ENCODE peak calls at places on chromosome 18, in ten cellular contexts. V is A549, M is endodermal cell, L is adrenal gland, Z is HFF-Myc, R is fibroblast of lung, E is lower leg skin, U is AG04450, J is SK-N-MC, B is psoas muscle. A is an unnamed sample.

GRCh38 chr18:12628706-12629702 is 28.9 kb downstream of the SPIRE1 start:
- DNase-seq in M (no peak), V (no peak), Z (no peak), J (no peak), B (no peak), L (no peak), U (peak), R (peak), E (no peak), A (no peak)

GRCh38 chr18:28359177-28359576 is 182.2 kb upstream of the CDH2 start:
- DNase-seq in R (no peak), M (no peak), U (no peak), L (no peak), B (no peak), J (no peak), Z (no peak), V (no peak), E (no peak), A (no peak)

GRCh38 chr18:13269599-13270011 is 51.0 kb downstream of the LDLRAD4 start:
- DNase-seq in M (no peak), V (no peak), Z (no peak), J (no peak), L (no peak), R (peak), E (peak), B (no peak), U (no peak), A (no peak)

GRCh38 chr18:6795307-6795706 is 65.8 kb downstream of the ARHGAP28 start:
- DNase-seq in M (no peak), V (no peak), B (no peak), J (no peak), Z (no peak), E (no peak), R (no peak), U (peak), L (no peak), A (no peak)

GRCh38 chr18:23932385-23933067 is 82.0 kb upstream of the TTC39C start:
- DNase-seq in J (peak), U (no peak), E (no peak), L (peak), R (no peak), B (no peak), M (no peak), V (no peak), Z (no peak), A (no peak)

GRCh38 chr18:78542204-78542603 is 437.4 kb upstream of the SALL3 start:
- DNase-seq in B (no peak), R (no peak), U (no peak), L (peak), Z (no peak), V (peak), J (no peak), E (peak), M (no peak), A (no peak)

GRCh38 chr18:45174755-45175154 is 440.5 kb upstream of the SLC14A2 start:
- DNase-seq in L (no peak), R (no peak), E (no peak), B (no peak), Z (no peak), U (no peak), J (no peak), V (no peak), M (no peak), A (no peak)

GRCh38 chr18:73688851-73689659 is 458.6 kb downstream of the FBXO15 start:
- DNase-seq in J (no peak), M (peak), B (no peak), L (no peak), Z (no peak), E (no peak), V (no peak), R (peak), U (peak), A (peak)

GRCh38 chr18:59655661-59656060 is 41.6 kb downstream of the CCBE1 start:
- DNase-seq in J (no peak), Z (no peak), L (no peak), B (no peak), U (no peak), M (no peak), E (no peak), R (peak), V (no peak), A (no peak)

GRCh38 chr18:67342159-67342558 is 174.4 kb downstream of the DSEL start:
- DNase-seq in E (no peak), U (no peak), L (no peak), J (no peak), Z (no peak), R (no peak), M (no peak), B (no peak), V (no peak), A (no peak)

GRCh38 chr18:77086656-77087390 is 45.8 kb downstream of the MBP start:
- DNase-seq in J (no peak), R (no peak), Z (no peak), U (no peak), B (peak), E (peak), M (peak), L (no peak), V (no peak), A (no peak)

GRCh38 chr18:3983351-3983969 is 471.6 kb downstream of the DLGAP1 start:
- DNase-seq in M (no peak), Z (no peak), U (peak), E (no peak), V (peak), R (peak), J (no peak), L (no peak), B (no peak), A (no peak)

GRCh38 chr18:62071071-62071470 is 115.8 kb downstream of the PIGN start:
- DNase-seq in E (no peak), M (no peak), U (no peak), V (no peak), L (no peak), R (peak), J (no peak), Z (no peak), B (no peak), A (no peak)

GRCh38 chr18:67776929-67777328 is 260.4 kb upstream of the DSEL start:
- DNase-seq in Z (no peak), R (peak), U (no peak), E (no peak), V (no peak), L (no peak), B (no peak), J (no peak), M (no peak), A (no peak)

GRCh38 chr18:61657066-61657732 is 235.6 kb downstream of the RNF152 start:
- DNase-seq in B (no peak), Z (no peak), M (no peak), R (no peak), U (no peak), E (no peak), L (no peak), V (no peak), J (no peak), A (no peak)

GRCh38 chr18:36532394-36532793 is 234.9 kb downstream of the FHOD3 start:
- DNase-seq in M (no peak), L (no peak), V (no peak), B (no peak), E (no peak), Z (no peak), J (no peak), R (peak), U (no peak), A (no peak)

GRCh38 chr18:46013484-46014189 is 46.5 kb upstream of the EPG5 start:
- DNase-seq in V (no peak), B (no peak), J (no peak), Z (no peak), E (no peak), M (no peak), L (no peak), R (no peak), U (no peak), A (peak)

GRCh38 chr18:10406172-10406663 is 48.2 kb upstream of the APCDD1 start:
- DNase-seq in L (no peak), Z (no peak), R (no peak), U (no peak), V (no peak), B (no peak), M (peak), J (no peak), E (no peak), A (no peak)

GRCh38 chr18:30957086-30957485 is 85.5 kb downstream of the DSC3 start:
- DNase-seq in R (peak), U (no peak), J (no peak), B (no peak), Z (no peak), V (no peak), M (no peak), E (no peak), L (no peak), A (no peak)

GRCh38 chr18:79609841-79610281 is 69.7 kb upstream of the CTDP1 start:
- DNase-seq in B (no peak), E (peak), L (peak), V (no peak), M (no peak), J (no peak), Z (no peak), U (no peak), R (no peak), A (no peak)

GRCh38 chr18:35041752-35042379 is 653 bp downstream of the MAPRE2 start:
- DNase-seq in Z (no peak), B (no peak), V (no peak), R (peak), L (no peak), E (no peak), M (peak), J (no peak), U (no peak), A (peak)

GRCh38 chr18:62957885-62958472 is 242.6 kb downstream of the PHLPP1 start:
- DNase-seq in M (peak), R (peak), V (peak), E (no peak), U (no peak), L (no peak), B (no peak), Z (no peak), J (no peak), A (peak)

GRCh38 chr18:48136544-48137353 is 206.3 kb upstream of the SMAD2 start:
- DNase-seq in J (no peak), E (peak), L (peak), U (no peak), Z (no peak), B (no peak), R (no peak), M (peak), V (no peak), A (no peak)

GRCh38 chr18:48138660-48139426 is 208.4 kb upstream of the SMAD2 start:
- DNase-seq in L (no peak), J (no peak), B (no peak), E (no peak), R (no peak), U (no peak), M (no peak), Z (no peak), V (no peak), A (no peak)

GRCh38 chr18:48136051-48136543 is 205.6 kb upstream of the SMAD2 start:
- DNase-seq in R (no peak), U (no peak), L (peak), Z (no peak), M (peak), E (peak), J (no peak), B (peak), V (no peak), A (no peak)

GRCh38 chr18:48138211-48138610 is 207.8 kb upstream of the SMAD2 start:
- DNase-seq in M (peak), J (no peak), E (no peak), L (no peak), U (no peak), R (no peak), B (no peak), V (no peak), Z (no peak), A (no peak)

GRCh38 chr18:48137354-48138208 is 207.1 kb upstream of the SMAD2 start:
- DNase-seq in Z (no peak), U (no peak), V (no peak), L (peak), J (no peak), R (no peak), M (no peak), B (no peak), E (no peak), A (no peak)
- H3K4me3 ChIP-seq in Z (no peak), U (no peak), V (no peak), L (no peak), J (peak), R (no peak), M (peak), B (peak), E (peak), A (no peak)

GRCh38 chr18:26159353-26159752 is 25.7 kb downstream of the PSMA8 start:
- DNase-seq in V (no peak), U (no peak), J (no peak), R (no peak), L (no peak), E (no peak), B (no peak), Z (no peak), M (no peak), A (no peak)
- H3K4me3 ChIP-seq in V (no peak), U (no peak), J (no peak), R (no peak), L (no peak), E (no peak), B (no peak), Z (no peak), M (no peak), A (no peak)

GRCh38 chr18:2883137-2883671 is 36.4 kb downstream of the EMILIN2 start:
- DNase-seq in L (no peak), V (no peak), B (no peak), E (peak), U (no peak), M (no peak), Z (no peak), J (no peak), R (no peak), A (peak)
- H3K4me3 ChIP-seq in L (no peak), V (no peak), B (no peak), E (no peak), U (no peak), M (no peak), Z (no peak), J (no peak), R (no peak), A (no peak)

GRCh38 chr18:70578480-70578879 is 289.6 kb downstream of the SOCS6 start:
- DNase-seq in B (peak), R (no peak), Z (no peak), L (no peak), E (no peak), U (no peak), J (no peak), M (peak), V (peak), A (no peak)
- H3K4me3 ChIP-seq in B (no peak), R (no peak), Z (no peak), L (no peak), E (no peak), U (no peak), J (no peak), M (no peak), V (no peak), A (no peak)

GRCh38 chr18:42360716-42361115 is 405.7 kb downstream of the PIK3C3 start:
- DNase-seq in M (no peak), Z (no peak), R (no peak), B (no peak), L (no peak), U (no peak), J (no peak), E (no peak), V (no peak), A (no peak)
- H3K4me3 ChIP-seq in M (no peak), Z (no peak), R (no peak), B (no peak), L (no peak), U (no peak), J (no peak), E (no peak), V (no peak), A (no peak)

GRCh38 chr18:32772580-32773186 is at the start of gene KLHL14:
- DNase-seq in M (peak), Z (no peak), E (no peak), B (no peak), L (no peak), U (no peak), J (no peak), V (no peak), R (no peak), A (no peak)
- H3K4me3 ChIP-seq in M (peak), Z (no peak), E (no peak), B (peak), L (no peak), U (no peak), J (peak), V (peak), R (no peak), A (no peak)

DNA sequence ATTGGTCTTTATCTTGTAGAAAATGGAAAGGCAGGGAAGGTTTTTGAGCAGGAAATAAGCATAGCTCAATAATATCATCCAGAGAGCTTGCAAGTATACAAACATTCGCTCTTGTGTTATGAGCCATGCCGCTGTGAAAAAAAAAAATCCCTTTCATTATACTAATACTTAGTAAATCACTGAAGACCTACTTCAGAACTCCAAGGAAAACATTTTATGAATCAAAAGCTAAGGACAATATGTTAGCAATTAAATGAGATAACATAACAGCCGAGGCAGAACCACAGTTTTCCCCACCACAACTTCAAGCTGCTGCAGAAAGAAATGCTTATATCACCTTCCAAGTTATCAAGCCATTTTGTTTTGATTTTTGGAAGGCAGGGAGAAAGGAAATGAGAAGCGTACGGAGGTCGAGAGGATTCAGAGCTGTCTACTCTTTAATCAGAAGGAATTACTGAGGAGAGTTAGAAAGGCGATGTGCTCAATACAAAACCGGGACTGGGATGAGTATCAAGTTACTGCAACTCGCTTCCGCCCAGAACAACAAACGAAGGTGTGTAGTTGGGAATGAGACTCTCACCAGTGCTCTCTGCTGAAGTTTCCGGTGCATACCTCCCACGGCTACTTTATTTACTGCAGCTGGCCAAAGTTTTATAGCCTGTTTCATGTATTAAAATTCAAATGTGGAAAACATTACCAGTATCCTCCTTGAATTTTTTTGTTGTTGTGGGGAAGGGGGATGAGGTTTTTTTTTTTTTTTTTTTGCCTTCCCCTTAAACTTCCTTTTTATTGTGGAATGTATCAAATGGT is 292.1 kb upstream of the CCDC68 start:
- DNase-seq in R (peak), U (no peak), B (no peak), Z (peak), V (no peak), L (no peak), M (no peak), E (no peak), J (no peak), A (peak)
- H3K4me3 ChIP-seq in R (peak), U (no peak), B (peak), Z (peak), V (no peak), L (no peak), M (no peak), E (no peak), J (peak), A (no peak)

DNA sequence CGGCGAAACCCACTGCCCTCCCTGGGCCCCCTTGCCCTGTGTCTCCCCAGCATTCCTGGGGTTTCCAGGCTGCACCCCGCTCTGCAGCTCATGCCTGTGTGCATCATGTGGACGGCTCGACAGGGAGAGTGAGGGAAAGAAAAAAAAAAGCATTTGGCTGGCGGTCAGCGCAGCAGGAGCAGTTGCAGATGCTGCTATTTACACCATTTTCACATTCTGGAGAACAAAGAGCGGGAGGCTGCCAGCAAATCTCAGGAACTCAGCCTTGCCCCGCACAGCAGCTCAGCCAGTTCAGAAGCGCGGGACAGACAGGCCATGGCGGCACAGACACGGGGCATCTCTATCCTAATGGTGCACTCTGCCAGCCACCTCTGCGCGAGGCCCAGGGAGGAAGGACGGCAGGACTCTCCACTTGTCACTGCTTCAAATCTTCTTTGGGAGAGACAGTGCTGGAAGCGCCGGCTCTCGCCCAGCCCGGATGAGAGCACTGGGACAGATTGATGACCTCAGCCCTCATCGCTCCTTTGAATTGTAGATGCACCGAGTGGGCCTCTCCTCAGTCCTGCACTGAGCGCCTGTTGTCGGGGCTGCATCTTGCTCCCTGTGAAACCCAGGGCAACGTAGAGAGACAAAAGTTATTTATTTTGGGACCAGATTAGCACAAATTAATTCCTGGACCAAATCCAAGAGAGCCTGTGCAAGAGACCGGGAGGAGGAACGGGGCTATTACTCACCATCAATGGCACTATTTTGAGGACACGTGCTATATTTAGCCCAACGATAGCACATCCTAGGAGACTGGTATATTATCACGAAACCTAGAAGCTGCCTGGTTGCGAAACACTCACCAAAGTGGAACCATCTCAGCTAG is 211.3 kb upstream of the SMIM21 start:
- DNase-seq in J (no peak), E (no peak), R (peak), M (peak), Z (peak), B (no peak), V (no peak), U (peak), L (peak), A (no peak)
- H3K4me3 ChIP-seq in J (no peak), E (no peak), R (peak), M (no peak), Z (peak), B (peak), V (no peak), U (peak), L (no peak), A (no peak)

GRCh38 chr18:21689736-21690135 is 14.8 kb downstream of the ABHD3 start:
- DNase-seq in U (no peak), V (no peak), J (no peak), R (no peak), L (no peak), B (no peak), E (no peak), M (no peak), Z (no peak), A (no peak)

DNA sequence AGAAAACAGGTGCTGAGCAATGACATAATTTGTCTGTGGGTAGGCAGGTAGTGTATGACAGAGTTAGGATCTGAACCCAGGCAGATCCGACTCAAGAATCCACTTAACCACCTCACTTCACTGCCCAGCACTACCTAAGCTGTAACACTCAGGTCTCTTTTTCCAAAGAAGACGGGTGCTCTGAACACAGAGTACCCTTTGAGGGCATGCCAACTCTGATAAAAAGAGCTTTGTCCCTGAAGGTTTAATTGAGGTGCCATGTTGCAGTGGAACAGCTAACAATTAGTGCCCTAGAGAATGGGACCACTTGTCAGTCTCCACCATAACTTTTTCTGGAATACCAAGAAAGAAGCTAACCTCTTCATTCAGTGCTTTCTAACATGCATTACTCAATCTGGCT is 11.3 kb downstream of the ABHD3 start:
- DNase-seq in U (no peak), V (no peak), R (no peak), B (no peak), E (no peak), J (no peak), Z (no peak), M (no peak), L (no peak), A (no peak)
- H3K4me3 ChIP-seq in U (no peak), V (no peak), R (no peak), B (no peak), E (no peak), J (no peak), Z (no peak), M (no peak), L (no peak), A (no peak)